ENCODE peak calls at places on chromosomes 7 and 10, in four cellular contexts. I, F, S and J are unnamed samples.

GRCh38 chr10:7264313-7264741 is 146.5 kb downstream of the SFMBT2 start:
- DNase-seq in I (no peak), F (peak), S (no peak), J (no peak)

GRCh38 chr7:108235451-108236061 is 105.4 kb upstream of the LAMB4 start:
- DNase-seq in I (peak), F (no peak), S (no peak), J (no peak)

GRCh38 chr10:22481687-22482539 is 136.6 kb downstream of the SPAG6 start:
- DNase-seq in I (no peak), F (peak), S (no peak), J (no peak)

GRCh38 chr10:2985729-2986232 is 81.6 kb upstream of the PFKP start:
- DNase-seq in I (no peak), F (peak), S (no peak), J (no peak)

GRCh38 chr7:19754521-19755116 is 18.8 kb downstream of the TMEM196 start:
- DNase-seq in I (peak), F (peak), S (no peak), J (no peak)

GRCh38 chr10:82986216-82986615 is 1111.2 kb downstream of the NRG3 start:
- DNase-seq in I (no peak), F (no peak), S (no peak), J (no peak)

GRCh38 chr10:123848564-123849457 is 42.8 kb downstream of the CPXM2 start:
- DNase-seq in I (peak), F (no peak), S (no peak), J (no peak)

GRCh38 chr10:106957825-106958581 is 206.5 kb downstream of the SORCS1 start:
- DNase-seq in I (no peak), F (no peak), S (no peak), J (no peak)

GRCh38 chr10:122083478-122084025 is 94.6 kb downstream of the TACC2 start:
- DNase-seq in I (no peak), F (no peak), S (no peak), J (no peak)

GRCh38 chr10:91206427-91206826 is 14.0 kb upstream of the PCGF5 start:
- DNase-seq in I (no peak), F (no peak), S (no peak), J (no peak)

GRCh38 chr10:104246981-104247380 is 7.7 kb upstream of the GSTO1 start:
- DNase-seq in I (no peak), F (no peak), S (no peak), J (no peak)

GRCh38 chr7:129499915-129500463 is 2.3 kb upstream of the SMKR1 start:
- DNase-seq in I (no peak), F (no peak), S (no peak), J (no peak)

GRCh38 chr7:108374899-108375298 is 81.3 kb downstream of the NRCAM start:
- DNase-seq in I (no peak), F (no peak), S (no peak), J (no peak)

GRCh38 chr7:81789406-81790139 is 19.7 kb upstream of the HGF start:
- DNase-seq in I (no peak), F (no peak), S (no peak), J (no peak)

GRCh38 chr7:86328801-86329433 is 314.8 kb upstream of the GRM3 start:
- DNase-seq in I (no peak), F (no peak), S (no peak), J (no peak)